ENCODE peak calls at places on chromosomes 3 and 15, in ten cellular contexts. One of them, this sample, is unnamed.
A peak's percentile ranks its signal among the peaks of the same experiment; 100 is the strongest.

GRCh38 chr3:35946121-35946856 is 307.0 kb downstream of the ARPP21 start:
- DNase-seq in AG10803: peak; percentile 27
- DNase-seq in Panc1: no peak
- DNase-seq in esophagus muscularis mucosa: no peak
- DNase-seq in sigmoid colon: no peak
- DNase-seq in ovary: no peak
- DNase-seq in mammary epithelial cell: peak; percentile 14
- DNase-seq in right lobe of liver: no peak
- DNase-seq in brain microvascular endothelial cell: no peak
- DNase-seq in uterus: no peak
- DNase-seq in this sample: no peak

GRCh38 chr3:187807086-187807862 is 62.0 kb upstream of the BCL6 start:
- DNase-seq in AG10803: peak; percentile 76
- DNase-seq in Panc1: no peak
- DNase-seq in esophagus muscularis mucosa: no peak
- DNase-seq in sigmoid colon: no peak
- DNase-seq in ovary: no peak
- DNase-seq in mammary epithelial cell: peak; percentile 85
- DNase-seq in right lobe of liver: no peak
- DNase-seq in brain microvascular endothelial cell: peak; percentile 36
- DNase-seq in uterus: no peak
- DNase-seq in this sample: no peak

GRCh38 chr3:161208931-161209330 is 12.2 kb upstream of the NMD3 start:
- DNase-seq in AG10803: no peak
- DNase-seq in Panc1: no peak
- DNase-seq in esophagus muscularis mucosa: no peak
- DNase-seq in sigmoid colon: no peak
- DNase-seq in ovary: no peak
- DNase-seq in mammary epithelial cell: no peak
- DNase-seq in right lobe of liver: no peak
- DNase-seq in brain microvascular endothelial cell: no peak
- DNase-seq in uterus: no peak
- DNase-seq in this sample: no peak

GRCh38 chr15:25527118-25527517 is 88.3 kb upstream of the UBE3A start:
- DNase-seq in AG10803: peak; percentile 25
- DNase-seq in Panc1: no peak
- DNase-seq in esophagus muscularis mucosa: no peak
- DNase-seq in sigmoid colon: no peak
- DNase-seq in ovary: no peak
- DNase-seq in mammary epithelial cell: no peak
- DNase-seq in right lobe of liver: no peak
- DNase-seq in brain microvascular endothelial cell: no peak
- DNase-seq in uterus: no peak
- DNase-seq in this sample: no peak

GRCh38 chr15:79932447-79932846 is 35.6 kb upstream of the MTHFS start:
- DNase-seq in AG10803: no peak
- DNase-seq in Panc1: no peak
- DNase-seq in esophagus muscularis mucosa: no peak
- DNase-seq in sigmoid colon: no peak
- DNase-seq in ovary: no peak
- DNase-seq in mammary epithelial cell: no peak
- DNase-seq in right lobe of liver: no peak
- DNase-seq in brain microvascular endothelial cell: no peak
- DNase-seq in uterus: no peak
- DNase-seq in this sample: peak; percentile 82

GRCh38 chr3:88985491-88985890 is 121.9 kb upstream of the EPHA3 start:
- DNase-seq in AG10803: peak; percentile 43
- DNase-seq in Panc1: no peak
- DNase-seq in esophagus muscularis mucosa: no peak
- DNase-seq in sigmoid colon: no peak
- DNase-seq in ovary: no peak
- DNase-seq in mammary epithelial cell: no peak
- DNase-seq in right lobe of liver: no peak
- DNase-seq in brain microvascular endothelial cell: peak; percentile 35
- DNase-seq in uterus: no peak
- DNase-seq in this sample: no peak

GRCh38 chr15:90774731-90775521 is 57.8 kb downstream of the BLM start:
- DNase-seq in AG10803: peak; percentile 66
- DNase-seq in Panc1: peak; percentile 17
- DNase-seq in esophagus muscularis mucosa: no peak
- DNase-seq in sigmoid colon: no peak
- DNase-seq in ovary: no peak
- DNase-seq in mammary epithelial cell: peak; percentile 67
- DNase-seq in right lobe of liver: no peak
- DNase-seq in brain microvascular endothelial cell: peak; percentile 64
- DNase-seq in uterus: no peak
- DNase-seq in this sample: no peak

GRCh38 chr3:176296066-176296597 is 901.1 kb downstream of the TBL1XR1 start:
- DNase-seq in AG10803: peak; percentile 9
- DNase-seq in Panc1: no peak
- DNase-seq in esophagus muscularis mucosa: no peak
- DNase-seq in sigmoid colon: no peak
- DNase-seq in ovary: no peak
- DNase-seq in mammary epithelial cell: no peak
- DNase-seq in right lobe of liver: no peak
- DNase-seq in brain microvascular endothelial cell: no peak
- DNase-seq in uterus: no peak
- DNase-seq in this sample: no peak

GRCh38 chr3:27089063-27089462 is 280.1 kb downstream of the NEK10 start:
- DNase-seq in AG10803: peak; percentile 11
- DNase-seq in Panc1: no peak
- DNase-seq in esophagus muscularis mucosa: no peak
- DNase-seq in sigmoid colon: no peak
- DNase-seq in ovary: no peak
- DNase-seq in mammary epithelial cell: no peak
- DNase-seq in right lobe of liver: no peak
- DNase-seq in brain microvascular endothelial cell: no peak
- DNase-seq in uterus: no peak
- DNase-seq in this sample: no peak

GRCh38 chr3:127734754-127735473 is 62.2 kb downstream of the ABTB1 start:
- DNase-seq in AG10803: peak; percentile 99
- DNase-seq in Panc1: no peak
- DNase-seq in esophagus muscularis mucosa: no peak
- DNase-seq in sigmoid colon: no peak
- DNase-seq in ovary: peak; percentile 46
- DNase-seq in mammary epithelial cell: peak; percentile 86
- DNase-seq in right lobe of liver: no peak
- DNase-seq in brain microvascular endothelial cell: peak; percentile 96
- DNase-seq in uterus: no peak
- DNase-seq in this sample: no peak

GRCh38 chr15:28934645-28935044 is 48.9 kb downstream of the APBA2 start:
- DNase-seq in AG10803: no peak
- DNase-seq in Panc1: no peak
- DNase-seq in esophagus muscularis mucosa: no peak
- DNase-seq in sigmoid colon: peak; percentile 39
- DNase-seq in ovary: no peak
- DNase-seq in mammary epithelial cell: no peak
- DNase-seq in right lobe of liver: no peak
- DNase-seq in brain microvascular endothelial cell: no peak
- DNase-seq in uterus: no peak
- DNase-seq in this sample: no peak

GRCh38 chr15:28933710-28934445 is 48.1 kb downstream of the APBA2 start:
- DNase-seq in AG10803: no peak
- DNase-seq in Panc1: no peak
- DNase-seq in esophagus muscularis mucosa: no peak
- DNase-seq in sigmoid colon: peak; percentile 45
- DNase-seq in ovary: no peak
- DNase-seq in mammary epithelial cell: no peak
- DNase-seq in right lobe of liver: no peak
- DNase-seq in brain microvascular endothelial cell: no peak
- DNase-seq in uterus: no peak
- DNase-seq in this sample: no peak

GRCh38 chr15:28936481-28936881 is 50.7 kb downstream of the APBA2 start:
- DNase-seq in AG10803: no peak
- DNase-seq in Panc1: no peak
- DNase-seq in esophagus muscularis mucosa: no peak
- DNase-seq in sigmoid colon: peak; percentile 52
- DNase-seq in ovary: no peak
- DNase-seq in mammary epithelial cell: no peak
- DNase-seq in right lobe of liver: no peak
- DNase-seq in brain microvascular endothelial cell: no peak
- DNase-seq in uterus: no peak
- DNase-seq in this sample: no peak

GRCh38 chr15:28936081-28936480 is 50.3 kb downstream of the APBA2 start:
- DNase-seq in AG10803: no peak
- DNase-seq in Panc1: no peak
- DNase-seq in esophagus muscularis mucosa: no peak
- DNase-seq in sigmoid colon: peak; percentile 14
- DNase-seq in ovary: no peak
- DNase-seq in mammary epithelial cell: no peak
- DNase-seq in right lobe of liver: no peak
- DNase-seq in brain microvascular endothelial cell: no peak
- DNase-seq in uterus: no peak
- DNase-seq in this sample: no peak

GRCh38 chr15:28935316-28935715 is 49.5 kb downstream of the APBA2 start:
- DNase-seq in AG10803: no peak
- DNase-seq in Panc1: no peak
- DNase-seq in esophagus muscularis mucosa: no peak
- DNase-seq in sigmoid colon: peak; percentile 42
- DNase-seq in ovary: no peak
- DNase-seq in mammary epithelial cell: no peak
- DNase-seq in right lobe of liver: no peak
- DNase-seq in brain microvascular endothelial cell: no peak
- DNase-seq in uterus: no peak
- DNase-seq in this sample: no peak
- TF ChIP-seq CTCF in AG10803: no peak
- TF ChIP-seq CTCF in Panc1: peak; percentile 80
- TF ChIP-seq CTCF in esophagus muscularis mucosa: no peak
- TF ChIP-seq CTCF in sigmoid colon: no peak
- TF ChIP-seq CTCF in ovary: no peak
- TF ChIP-seq CTCF in mammary epithelial cell: no peak
- TF ChIP-seq CTCF in right lobe of liver: no peak
- TF ChIP-seq CTCF in brain microvascular endothelial cell: peak; percentile 70
- TF ChIP-seq CTCF in uterus: no peak
- TF ChIP-seq CTCF in this sample: peak; percentile 24

GRCh38 chr3:19146685-19147650 is 1.3 kb upstream of the KCNH8 start:
- DNase-seq in AG10803: peak; percentile 33
- DNase-seq in Panc1: no peak
- DNase-seq in esophagus muscularis mucosa: peak; percentile 92
- DNase-seq in sigmoid colon: peak; percentile 86
- DNase-seq in ovary: peak; percentile 80
- DNase-seq in mammary epithelial cell: peak; percentile 16
- DNase-seq in right lobe of liver: peak; percentile 50
- DNase-seq in brain microvascular endothelial cell: peak; percentile 49
- DNase-seq in uterus: peak; percentile 62
- DNase-seq in this sample: no peak

GRCh38 chr3:19147905-19148767 is at the start of gene KCNH8:
- DNase-seq in AG10803: no peak
- DNase-seq in Panc1: no peak
- DNase-seq in esophagus muscularis mucosa: no peak
- DNase-seq in sigmoid colon: no peak
- DNase-seq in ovary: no peak
- DNase-seq in mammary epithelial cell: peak; percentile 26
- DNase-seq in right lobe of liver: no peak
- DNase-seq in brain microvascular endothelial cell: no peak
- DNase-seq in uterus: peak; percentile 14
- DNase-seq in this sample: no peak

GRCh38 chr3:19148768-19149091 is 420 bp downstream of the KCNH8 start:
- DNase-seq in AG10803: no peak
- DNase-seq in Panc1: no peak
- DNase-seq in esophagus muscularis mucosa: no peak
- DNase-seq in sigmoid colon: no peak
- DNase-seq in ovary: no peak
- DNase-seq in mammary epithelial cell: no peak
- DNase-seq in right lobe of liver: no peak
- DNase-seq in brain microvascular endothelial cell: no peak
- DNase-seq in uterus: no peak
- DNase-seq in this sample: no peak

GRCh38 chr3:19151171-19151570 is 2.9 kb downstream of the KCNH8 start:
- DNase-seq in AG10803: no peak
- DNase-seq in Panc1: no peak
- DNase-seq in esophagus muscularis mucosa: no peak
- DNase-seq in sigmoid colon: no peak
- DNase-seq in ovary: no peak
- DNase-seq in mammary epithelial cell: no peak
- DNase-seq in right lobe of liver: no peak
- DNase-seq in brain microvascular endothelial cell: no peak
- DNase-seq in uterus: no peak
- DNase-seq in this sample: peak; percentile 54

GRCh38 chr3:19149388-19149787 is 1.1 kb downstream of the KCNH8 start:
- DNase-seq in AG10803: peak; percentile 10
- DNase-seq in Panc1: no peak
- DNase-seq in esophagus muscularis mucosa: no peak
- DNase-seq in sigmoid colon: no peak
- DNase-seq in ovary: no peak
- DNase-seq in mammary epithelial cell: no peak
- DNase-seq in right lobe of liver: no peak
- DNase-seq in brain microvascular endothelial cell: peak; percentile 25
- DNase-seq in uterus: no peak
- DNase-seq in this sample: no peak
- H3K4me3 ChIP-seq in AG10803: no peak overlapping the region
- H3K4me3 ChIP-seq in Panc1: no peak overlapping the region
- H3K4me3 ChIP-seq in esophagus muscularis mucosa: no peak overlapping the region
- H3K4me3 ChIP-seq in sigmoid colon: no peak overlapping the region
- H3K4me3 ChIP-seq in ovary: no peak overlapping the region
- H3K4me3 ChIP-seq in mammary epithelial cell: no peak overlapping the region
- H3K4me3 ChIP-seq in right lobe of liver: no peak overlapping the region
- H3K4me3 ChIP-seq in brain microvascular endothelial cell: no peak overlapping the region
- H3K4me3 ChIP-seq in uterus: no peak overlapping the region
- H3K4me3 ChIP-seq in this sample: no peak overlapping the region

DNA sequence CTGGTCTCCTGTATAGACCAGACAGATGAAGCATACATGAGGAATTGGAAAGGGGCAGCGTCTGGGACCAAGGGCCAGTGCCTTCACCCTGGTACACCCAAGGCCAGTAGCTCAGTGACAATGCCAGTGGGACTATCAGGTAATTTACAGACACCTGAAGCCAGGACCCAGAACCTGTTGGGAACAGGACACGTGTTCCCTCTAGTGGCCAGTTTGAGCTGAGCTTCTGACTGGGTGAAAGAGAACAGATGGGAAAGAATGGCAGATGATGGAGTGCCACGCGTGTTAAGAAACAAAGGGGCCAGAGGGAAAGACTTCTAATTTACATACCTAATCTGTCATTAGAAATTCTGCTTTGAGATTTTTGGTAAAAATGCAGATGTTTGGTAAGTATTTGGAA is 5.1 kb upstream of the SLC25A38 start:
- DNase-seq in AG10803: peak; percentile 9
- DNase-seq in Panc1: no peak
- DNase-seq in esophagus muscularis mucosa: no peak
- DNase-seq in sigmoid colon: no peak
- DNase-seq in ovary: no peak
- DNase-seq in mammary epithelial cell: peak; percentile 43
- DNase-seq in right lobe of liver: peak; percentile 79
- DNase-seq in brain microvascular endothelial cell: peak; percentile 16
- DNase-seq in uterus: no peak
- DNase-seq in this sample: peak; percentile 63
- TF ChIP-seq CTCF in AG10803: peak; percentile 60
- TF ChIP-seq CTCF in Panc1: peak; percentile 80
- TF ChIP-seq CTCF in esophagus muscularis mucosa: no peak
- TF ChIP-seq CTCF in sigmoid colon: peak; percentile 30
- TF ChIP-seq CTCF in ovary: peak; percentile 25
- TF ChIP-seq CTCF in mammary epithelial cell: peak; percentile 84
- TF ChIP-seq CTCF in right lobe of liver: peak; percentile 74
- TF ChIP-seq CTCF in brain microvascular endothelial cell: peak; percentile 83
- TF ChIP-seq CTCF in uterus: peak; percentile 16
- TF ChIP-seq CTCF in this sample: peak; percentile 93

DNA sequence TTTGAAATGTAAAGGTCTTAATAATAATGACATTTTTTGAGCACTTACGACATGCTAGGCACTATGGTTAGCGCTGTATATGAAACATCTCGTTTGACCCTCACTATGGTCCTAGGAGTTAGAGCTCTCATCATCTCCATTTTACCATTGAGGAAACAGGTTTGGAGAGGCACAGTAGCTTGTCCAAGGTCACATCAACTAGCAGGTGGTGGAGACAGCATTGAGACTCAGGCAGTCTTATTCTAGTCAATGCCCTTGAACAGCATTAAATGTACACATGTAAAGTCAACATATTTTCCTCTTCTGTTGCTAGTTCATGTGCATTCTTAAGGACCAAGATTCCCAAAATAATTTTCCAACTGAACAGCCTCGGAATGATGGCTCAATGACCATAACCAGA is 4.8 kb downstream of the ARHGEF3 start:
- DNase-seq in AG10803: no peak
- DNase-seq in Panc1: no peak
- DNase-seq in esophagus muscularis mucosa: no peak
- DNase-seq in sigmoid colon: no peak
- DNase-seq in ovary: no peak
- DNase-seq in mammary epithelial cell: no peak
- DNase-seq in right lobe of liver: no peak
- DNase-seq in brain microvascular endothelial cell: no peak
- DNase-seq in uterus: no peak
- DNase-seq in this sample: no peak
- H3K4me3 ChIP-seq in AG10803: no peak overlapping the region
- H3K4me3 ChIP-seq in Panc1: no peak overlapping the region
- H3K4me3 ChIP-seq in esophagus muscularis mucosa: no peak overlapping the region
- H3K4me3 ChIP-seq in sigmoid colon: no peak overlapping the region
- H3K4me3 ChIP-seq in ovary: no peak overlapping the region
- H3K4me3 ChIP-seq in mammary epithelial cell: no peak overlapping the region
- H3K4me3 ChIP-seq in right lobe of liver: no peak overlapping the region
- H3K4me3 ChIP-seq in brain microvascular endothelial cell: no peak overlapping the region
- H3K4me3 ChIP-seq in uterus: no peak overlapping the region
- H3K4me3 ChIP-seq in this sample: no peak overlapping the region